ENCODE peak calls at places on chromosomes 16 and 17, in eight cellular contexts. W is breast epithelium, C is AG10803, S is thoracic aorta, G is uterus, U is endothelial cell of umbilical vein, D is ovary, H is stomach. P is an unnamed sample.

GRCh38 chr17:82464567-82464929 is 6.0 kb downstream of the NARF start:
- DNase-seq in W (no peak), C (no peak), S (no peak), G (no peak), U (no peak), D (no peak), H (no peak), P (no peak)

GRCh38 chr17:81871387-81872120 is 417 bp upstream of the ARHGDIA start:
- DNase-seq in W (peak), C (peak), S (peak), G (peak), U (peak), D (peak), H (peak), P (peak)

GRCh38 chr17:1627987-1628855 is at the start of gene SLC43A2:
- DNase-seq in W (peak), C (peak), S (no peak), G (peak), U (peak), D (peak), H (peak), P (peak)

GRCh38 chr16:88009566-88010342 is 58.5 kb downstream of the BANP start:
- DNase-seq in W (no peak), C (no peak), S (no peak), G (no peak), U (no peak), D (no peak), H (no peak), P (no peak)

GRCh38 chr17:6626616-6627015 is 13.9 kb downstream of the KIAA0753 start:
- DNase-seq in W (no peak), C (no peak), S (no peak), G (no peak), U (no peak), D (no peak), H (no peak), P (no peak)

GRCh38 chr17:55458977-55459376 is 37.3 kb upstream of the MMD start:
- DNase-seq in W (no peak), C (peak), S (no peak), G (no peak), U (peak), D (no peak), H (no peak), P (peak)

GRCh38 chr16:26169451-26169850 is 477.7 kb downstream of the HS3ST4 start:
- DNase-seq in W (no peak), C (no peak), S (no peak), G (no peak), U (no peak), D (no peak), H (no peak), P (no peak)

GRCh38 chr17:1686086-1686485 is 1.4 kb upstream of the PRPF8 start:
- DNase-seq in W (no peak), C (no peak), S (no peak), G (no peak), U (no peak), D (no peak), H (no peak), P (no peak)

GRCh38 chr17:66431910-66432309 is 129.5 kb downstream of the PRKCA start:
- DNase-seq in W (no peak), C (peak), S (no peak), G (peak), U (peak), D (peak), H (no peak), P (peak)

GRCh38 chr16:66549284-66550131 is at the start of gene TK2:
- DNase-seq in W (peak), C (peak), S (no peak), G (peak), U (peak), D (peak), H (peak), P (peak)

GRCh38 chr17:58491510-58492045 is 3.4 kb upstream of the HSF5 start:
- DNase-seq in W (no peak), C (no peak), S (no peak), G (no peak), U (no peak), D (no peak), H (no peak), P (no peak)

GRCh38 chr17:34589120-34589965 is 10.0 kb downstream of the TMEM132E start:
- DNase-seq in W (no peak), C (no peak), S (no peak), G (no peak), U (no peak), D (no peak), H (no peak), P (no peak)

GRCh38 chr17:18230288-18231141 is 5.1 kb downstream of the LLGL1 start:
- DNase-seq in W (no peak), C (no peak), S (no peak), G (no peak), U (no peak), D (no peak), H (no peak), P (no peak)

GRCh38 chr17:51353296-51353695 is 93.0 kb downstream of the UTP18 start:
- DNase-seq in W (no peak), C (no peak), S (no peak), G (no peak), U (no peak), D (no peak), H (no peak), P (no peak)

GRCh38 chr16:80938035-80938927 is 68.4 kb downstream of the CMC2 start:
- DNase-seq in W (peak), C (peak), S (peak), G (peak), U (peak), D (peak), H (no peak), P (peak)

GRCh38 chr16:50121721-50122445 is 31.2 kb upstream of the TENT4B start:
- DNase-seq in W (no peak), C (no peak), S (no peak), G (no peak), U (no peak), D (no peak), H (no peak), P (no peak)

GRCh38 chr17:43651621-43652480 is 9.9 kb downstream of the MEOX1 start:
- DNase-seq in W (no peak), C (no peak), S (no peak), G (no peak), U (no peak), D (no peak), H (no peak), P (no peak)

GRCh38 chr17:50063516-50064252 is 7.8 kb downstream of the ITGA3 start:
- DNase-seq in W (no peak), C (peak), S (no peak), G (no peak), U (no peak), D (peak), H (no peak), P (no peak)

GRCh38 chr16:72474511-72475123 is 302.7 kb upstream of the PMFBP1 start:
- DNase-seq in W (no peak), C (peak), S (no peak), G (no peak), U (peak), D (no peak), H (no peak), P (peak)

GRCh38 chr16:22813223-22813945 is 578 bp upstream of the HS3ST2 start:
- DNase-seq in W (no peak), C (peak), S (peak), G (no peak), U (peak), D (peak), H (peak), P (peak)
- TF ChIP-seq CTCF in W (peak), C (peak), S (peak), G (peak), U (peak), D (no peak), H (peak), P (peak)

GRCh38 chr17:41076788-41077187 is 7.2 kb upstream of the KRTAP4-7 start:
- DNase-seq in W (no peak), C (no peak), S (no peak), G (no peak), U (no peak), D (no peak), H (no peak), P (no peak)

GRCh38 chr17:41073676-41074075 is 8.0 kb upstream of the KRTAP2-4 start:
- DNase-seq in W (no peak), C (no peak), S (no peak), G (no peak), U (no peak), D (no peak), H (no peak), P (no peak)

GRCh38 chr17:41069031-41069430 is 3.4 kb upstream of the KRTAP2-4 start:
- DNase-seq in W (no peak), C (no peak), S (no peak), G (no peak), U (no peak), D (no peak), H (no peak), P (no peak)

GRCh38 chr17:41067281-41067680 is 1.6 kb upstream of the KRTAP2-4 start:
- DNase-seq in W (no peak), C (peak), S (no peak), G (no peak), U (no peak), D (no peak), H (no peak), P (no peak)

GRCh38 chr17:41071606-41072375 is 6.1 kb upstream of the KRTAP2-4 start:
- DNase-seq in W (no peak), C (no peak), S (no peak), G (no peak), U (no peak), D (no peak), H (no peak), P (no peak)
- H3K4me3 ChIP-seq in W (no peak), C (no peak), S (no peak), G (no peak), U (no peak), D (no peak), H (no peak), P (no peak)

GRCh38 chr17:19648475-19649406 is at the start of gene ALDH3A2:
- DNase-seq in W (peak), C (peak), S (peak), G (peak), U (peak), D (peak), H (peak), P (peak)
- TF ChIP-seq CTCF in W (peak), C (peak), S (peak), G (no peak), U (peak), D (peak), H (no peak), P (peak)

DNA sequence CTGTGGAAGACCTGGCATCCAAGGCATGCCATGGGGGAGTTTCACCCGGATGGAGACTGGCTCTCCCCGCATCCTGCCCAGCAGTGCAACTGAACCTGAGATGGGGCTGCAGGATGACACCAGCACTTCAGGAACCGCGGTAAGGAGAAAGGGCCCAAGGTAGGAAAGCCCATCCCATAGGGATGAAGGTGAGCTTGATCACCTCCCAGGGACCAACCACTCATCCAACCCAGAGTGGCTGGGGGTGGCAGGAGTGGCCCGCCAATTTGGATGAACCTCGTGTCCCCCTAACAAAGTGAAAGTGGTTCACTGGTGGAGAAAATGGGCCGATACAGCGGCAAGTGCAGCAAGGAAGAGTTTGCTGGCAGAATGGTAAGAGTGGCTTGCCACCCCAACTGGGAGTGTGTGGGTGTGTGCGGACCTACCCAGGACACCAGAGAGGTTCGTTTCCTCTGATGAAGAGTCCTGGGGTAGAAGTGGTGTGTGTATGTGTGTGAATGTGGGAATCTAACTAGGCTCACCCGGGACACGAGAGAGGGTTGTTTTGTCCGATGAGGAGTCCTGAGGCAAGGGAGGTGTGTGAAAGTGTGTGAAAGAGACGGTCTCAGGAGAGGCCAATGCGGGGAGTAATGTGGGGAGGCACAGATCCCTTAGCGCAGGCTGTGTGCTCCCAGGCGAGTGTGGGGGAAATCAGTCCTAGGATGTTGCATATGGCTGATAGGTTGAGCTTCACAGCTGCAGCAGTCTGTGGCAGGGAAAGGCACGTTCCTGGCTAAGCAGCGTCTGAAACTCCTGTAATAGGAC is 22.6 kb downstream of the ACSM1 start:
- DNase-seq in W (no peak), C (no peak), S (no peak), G (peak), U (peak), D (peak), H (no peak), P (peak)
- H3K4me3 ChIP-seq in W (peak), C (peak), S (peak), G (peak), U (peak), D (peak), H (peak), P (peak)

GRCh38 chr17:68600123-68600880 is 865 bp downstream of the FAM20A start:
- DNase-seq in W (no peak), C (no peak), S (no peak), G (peak), U (no peak), D (peak), H (peak), P (no peak)
- TF ChIP-seq CTCF in W (no peak), C (no peak), S (no peak), G (peak), U (no peak), D (peak), H (peak), P (peak)

DNA sequence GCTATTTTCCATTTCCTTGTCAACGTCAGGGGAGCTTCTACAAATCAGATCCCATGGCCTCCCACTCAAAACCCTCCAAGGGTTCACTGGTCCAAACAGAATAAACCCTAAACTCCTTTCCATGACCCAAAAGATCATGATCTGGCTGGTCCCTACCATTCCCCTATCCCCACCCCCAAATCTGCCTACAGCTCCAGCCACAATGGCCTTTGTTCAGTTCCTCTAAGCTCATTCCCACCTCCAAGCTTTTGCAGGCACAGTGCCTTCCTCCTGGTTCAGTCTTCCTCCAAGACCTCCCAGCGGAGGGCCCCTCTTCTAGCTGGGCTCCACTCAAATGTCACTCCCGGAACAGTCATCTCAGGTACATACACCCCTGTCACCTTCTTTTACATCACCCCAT is 2.0 kb downstream of the GPRC5B start:
- DNase-seq in W (no peak), C (no peak), S (no peak), G (no peak), U (no peak), D (no peak), H (no peak), P (no peak)
- H3K4me3 ChIP-seq in W (peak), C (no peak), S (peak), G (peak), U (no peak), D (peak), H (peak), P (peak)

GRCh38 chr17:41796066-41796895 is 9.8 kb upstream of the JUP start:
- DNase-seq in W (no peak), C (no peak), S (no peak), G (no peak), U (no peak), D (no peak), H (no peak), P (no peak)
- TF ChIP-seq CTCF in W (no peak), C (no peak), S (no peak), G (no peak), U (no peak), D (no peak), H (no peak), P (no peak)

GRCh38 chr17:64653325-64653984 is 8.7 kb downstream of the SMURF2 start:
- DNase-seq in W (no peak), C (peak), S (no peak), G (no peak), U (no peak), D (no peak), H (no peak), P (peak)
- H3K4me3 ChIP-seq in W (no peak), C (no peak), S (no peak), G (no peak), U (no peak), D (no peak), H (no peak), P (no peak)

GRCh38 chr16:84595052-84595481 is 22.8 kb downstream of the COTL1 start:
- DNase-seq in W (no peak), C (no peak), S (no peak), G (no peak), U (no peak), D (no peak), H (peak), P (no peak)
- TF ChIP-seq CTCF in W (no peak), C (no peak), S (no peak), G (no peak), U (no peak), D (no peak), H (no peak), P (no peak)

GRCh38 chr16:85138073-85138824 is 26.0 kb upstream of the CIBAR2 start:
- DNase-seq in W (no peak), C (no peak), S (no peak), G (no peak), U (no peak), D (no peak), H (no peak), P (no peak)
- H3K4me3 ChIP-seq in W (peak), C (peak), S (peak), G (peak), U (no peak), D (no peak), H (peak), P (no peak)